ENCODE peak calls at places on chromosomes 4 and X, in five cellular contexts. R is activated T-cell treated with anti-CD3 and anti-CD28 coated beads for 1 hour, J is heart left ventricle, E is NCI-H1105, G is GM23338. K is an unnamed sample.

GRCh38 chr4:29423836-29424721 is 1296.1 kb upstream of the PCDH7 start:
- DNase-seq in J (no peak), G (no peak), E (no peak), R (no peak), K (no peak)

GRCh38 chr4:74032064-74032463 is 6.4 kb downstream of the CXCL3 start:
- DNase-seq in E (no peak), G (no peak), R (no peak), J (peak; percentile 32), K (no peak)

GRCh38 chrX:10119399-10119990 is 37.3 kb upstream of the CLCN4 start:
- DNase-seq in G (peak; percentile 72), E (peak; percentile 54), R (peak; percentile 58), J (peak; percentile 62), K (peak; percentile 76)

GRCh38 chrX:53561912-53562311 is 124.6 kb downstream of the HUWE1 start:
- DNase-seq in G (no peak), R (no peak), J (no peak), E (no peak), K (no peak)

GRCh38 chrX:131821945-131822622 is 201.0 kb upstream of the STK26 start:
- DNase-seq in J (peak; percentile 73), R (no peak), G (no peak), E (no peak), K (peak; percentile 69)

GRCh38 chrX:7120578-7121219 is 26.8 kb upstream of the STS start:
- DNase-seq in J (no peak), G (no peak), R (no peak), E (peak; percentile 62), K (no peak)

GRCh38 chrX:623599-624323 is 6.8 kb upstream of the SHOX start:
- DNase-seq in J (no peak), G (peak; percentile 78), E (no peak), R (no peak), K (no peak)

GRCh38 chr4:70746179-70746839 is 24.5 kb downstream of the RUFY3 start:
- DNase-seq in E (no peak), R (no peak), G (no peak), J (no peak), K (no peak)

GRCh38 chr4:23937173-23937572 is 47.3 kb upstream of the PPARGC1A start:
- DNase-seq in E (no peak), G (no peak), R (no peak), J (no peak), K (no peak)

K was measured in T-helper 9 cell.